ENCODE peak calls at places on chromosomes 12 and 14, in five cellular contexts. O is adrenal gland, I is sigmoid colon, F is tibial artery, H is cardiac muscle cell. E is an unnamed sample.

GRCh38 chr12:79769189-79769859 is 78.6 kb upstream of the PAWR start:
- DNase-seq in O (peak; percentile 32), I (no peak), F (no peak), H (no peak), E (no peak)

GRCh38 chr14:28820677-28821076 is 54.1 kb downstream of the FOXG1 start:
- DNase-seq in O (no peak), I (no peak), F (no peak), H (no peak), E (no peak)

GRCh38 chr12:10082057-10082874 is 16.5 kb downstream of the CLEC1A start:
- DNase-seq in O (no peak), I (no peak), F (no peak), H (no peak), E (no peak)

GRCh38 chr12:89276860-89277259 is 75.4 kb downstream of the DUSP6 start:
- DNase-seq in O (no peak), I (no peak), F (no peak), H (peak; percentile 56), E (no peak)

GRCh38 chr14:68464716-68465115 is 328.2 kb downstream of the ZFP36L1 start:
- DNase-seq in O (no peak), I (no peak), F (no peak), H (no peak), E (no peak)

GRCh38 chr12:131112016-131112415 is 158.3 kb downstream of the ADGRD1 start:
- DNase-seq in O (no peak), I (no peak), F (no peak), H (no peak), E (peak; percentile 58)

GRCh38 chr14:22383515-22384166 is 205.4 kb downstream of the DAD1 start:
- DNase-seq in O (no peak), I (no peak), F (no peak), H (no peak), E (no peak)

GRCh38 chr12:65881348-65881961 is 57.2 kb downstream of the HMGA2 start:
- DNase-seq in O (no peak), I (peak; percentile 81), F (peak; percentile 67), H (peak; percentile 84), E (no peak)

GRCh38 chr12:118190266-118190665 is 54.3 kb downstream of the PEBP1 start:
- DNase-seq in O (peak; percentile 22), I (no peak), F (no peak), H (peak; percentile 50), E (no peak)

GRCh38 chr14:100305446-100306255 is 593 bp downstream of the SLC25A29 start:
- DNase-seq in O (peak; percentile 65), I (peak; percentile 76), F (no peak), H (no peak), E (no peak)

GRCh38 chr12:123491056-123491455 is 33.1 kb downstream of the SNRNP35 start:
- DNase-seq in O (no peak), I (no peak), F (no peak), H (no peak), E (no peak)

GRCh38 chr12:96810477-96810876 is 96.6 kb upstream of the NEDD1 start:
- DNase-seq in O (no peak), I (no peak), F (no peak), H (no peak), E (no peak)

GRCh38 chr14:36971263-36971855 is 201.0 kb downstream of the SLC25A21 start:
- DNase-seq in O (no peak), I (no peak), F (no peak), H (no peak), E (no peak)

GRCh38 chr14:104634886-104635570 is 30.5 kb upstream of the TMEM179 start:
- DNase-seq in O (no peak), I (peak; percentile 53), F (no peak), H (no peak), E (no peak)

GRCh38 chr14:104634031-104634760 is 29.6 kb upstream of the TMEM179 start:
- DNase-seq in O (no peak), I (peak; percentile 53), F (peak; percentile 18), H (no peak), E (no peak)

GRCh38 chr14:104635717-104636116 is 31.1 kb upstream of the TMEM179 start:
- DNase-seq in O (no peak), I (peak; percentile 32), F (no peak), H (no peak), E (no peak)

GRCh38 chr14:104632781-104633180 is 28.2 kb upstream of the TMEM179 start:
- DNase-seq in O (no peak), I (peak; percentile 40), F (no peak), H (no peak), E (no peak)

GRCh38 chr14:104633276-104633861 is 28.8 kb upstream of the TMEM179 start:
- DNase-seq in O (no peak), I (peak; percentile 68), F (no peak), H (no peak), E (no peak)
- H3K27me3 ChIP-seq in O (no peaks in the 10 kb centered on the region), I (no peaks in the 10 kb centered on the region), F (no peaks in the 10 kb centered on the region), H (no peaks in the 10 kb centered on the region), E (peaks cover 53% of the 10 kb centered on the region)

GRCh38 chr12:24738436-24738835 is 210.5 kb downstream of the BCAT1 start:
- DNase-seq in O (no peak), I (no peak), F (no peak), H (peak; percentile 15), E (no peak)
- H3K4me3 ChIP-seq in O (no peak overlapping the region), I (no peak overlapping the region), F (no peak overlapping the region), H (no peak overlapping the region), E (no peak overlapping the region)

GRCh38 chr12:19489168-19489567 is 49.9 kb downstream of the AEBP2 start:
- DNase-seq in O (no peak), I (no peak), F (no peak), H (no peak), E (no peak)
- H3K36me3 ChIP-seq in O (peaks cover 4% of the 10 kb centered on the region), I (no peaks in the 10 kb centered on the region), F (no peaks in the 10 kb centered on the region), H (peaks cover 2% of the 10 kb centered on the region), E (peaks cover 3% of the 10 kb centered on the region)

GRCh38 chr12:53993397-53994267 is 6.3 kb upstream of the HOXC9 start:
- DNase-seq in O (no peak), I (no peak), F (no peak), H (no peak), E (no peak)
- H3K27me3 ChIP-seq in O (peaks cover 72% of the 10 kb centered on the region), I (peaks cover 91% of the 10 kb centered on the region), F (no peaks in the 10 kb centered on the region), H (peaks cover 100% of the 10 kb centered on the region), E (peaks cover 15% of the 10 kb centered on the region)